ENCODE peak calls at places on chromosomes 6 and 20, in five cellular contexts. One of them, this sample, is unnamed.

GRCh38 chr6:170203212-170203611 is 87.7 kb downstream of the DLL1 start:
- DNase-seq in activated CD4-positive, alpha-beta T cell treated with anti-CD3 and anti-CD28 coated beads for 24 hours: no peak
- DNase-seq in stimulated activated CD8-positive, alpha-beta memory T cell treated with anti-CD3 and anti-CD28 coated beads, Interleukin-15, amount 100 ng/mL, for 1 hour: no peak
- DNase-seq in CD8-positive, alpha-beta memory T cell: no peak
- DNase-seq in T-cell: no peak
- DNase-seq in this sample: no peak

GRCh38 chr6:21748343-21749063 is 155.0 kb downstream of the SOX4 start:
- DNase-seq in T-cell: no peak
- DNase-seq in CD8-positive, alpha-beta memory T cell: no peak
- DNase-seq in stimulated activated CD8-positive, alpha-beta memory T cell treated with anti-CD3 and anti-CD28 coated beads, Interleukin-15, amount 100 ng/mL, for 1 hour: no peak
- DNase-seq in activated CD4-positive, alpha-beta T cell treated with anti-CD3 and anti-CD28 coated beads for 24 hours: no peak
- DNase-seq in this sample: no peak

GRCh38 chr6:136964368-136964767 is 42.3 kb downstream of the SLC35D3 start:
- DNase-seq in activated CD4-positive, alpha-beta T cell treated with anti-CD3 and anti-CD28 coated beads for 24 hours: no peak
- DNase-seq in stimulated activated CD8-positive, alpha-beta memory T cell treated with anti-CD3 and anti-CD28 coated beads, Interleukin-15, amount 100 ng/mL, for 1 hour: no peak
- DNase-seq in T-cell: no peak
- DNase-seq in CD8-positive, alpha-beta memory T cell: no peak
- DNase-seq in this sample: no peak

GRCh38 chr20:54208492-54209044 is 681 bp downstream of the PFDN4 start:
- DNase-seq in T-cell: no peak
- DNase-seq in CD8-positive, alpha-beta memory T cell: no peak
- DNase-seq in stimulated activated CD8-positive, alpha-beta memory T cell treated with anti-CD3 and anti-CD28 coated beads, Interleukin-15, amount 100 ng/mL, for 1 hour: no peak
- DNase-seq in activated CD4-positive, alpha-beta T cell treated with anti-CD3 and anti-CD28 coated beads for 24 hours: no peak
- DNase-seq in this sample: no peak

GRCh38 chr6:225121-225721 is 67.1 kb upstream of the DUSP22 start:
- DNase-seq in T-cell: peak; percentile 8
- DNase-seq in stimulated activated CD8-positive, alpha-beta memory T cell treated with anti-CD3 and anti-CD28 coated beads, Interleukin-15, amount 100 ng/mL, for 1 hour: no peak
- DNase-seq in CD8-positive, alpha-beta memory T cell: no peak
- DNase-seq in activated CD4-positive, alpha-beta T cell treated with anti-CD3 and anti-CD28 coated beads for 24 hours: peak; percentile 56
- DNase-seq in this sample: peak; percentile 21

GRCh38 chr20:23116301-23117089 is 30.4 kb upstream of the CD93 start:
- DNase-seq in CD8-positive, alpha-beta memory T cell: no peak
- DNase-seq in activated CD4-positive, alpha-beta T cell treated with anti-CD3 and anti-CD28 coated beads for 24 hours: no peak
- DNase-seq in T-cell: no peak
- DNase-seq in stimulated activated CD8-positive, alpha-beta memory T cell treated with anti-CD3 and anti-CD28 coated beads, Interleukin-15, amount 100 ng/mL, for 1 hour: no peak
- DNase-seq in this sample: no peak

GRCh38 chr6:142903806-142904205 is 41.2 kb downstream of the HIVEP2 start:
- DNase-seq in T-cell: no peak
- DNase-seq in stimulated activated CD8-positive, alpha-beta memory T cell treated with anti-CD3 and anti-CD28 coated beads, Interleukin-15, amount 100 ng/mL, for 1 hour: no peak
- DNase-seq in CD8-positive, alpha-beta memory T cell: peak; percentile 49
- DNase-seq in activated CD4-positive, alpha-beta T cell treated with anti-CD3 and anti-CD28 coated beads for 24 hours: no peak
- DNase-seq in this sample: no peak

GRCh38 chr6:435442-436307 is 44.1 kb downstream of the IRF4 start:
- DNase-seq in CD8-positive, alpha-beta memory T cell: no peak
- DNase-seq in T-cell: no peak
- DNase-seq in stimulated activated CD8-positive, alpha-beta memory T cell treated with anti-CD3 and anti-CD28 coated beads, Interleukin-15, amount 100 ng/mL, for 1 hour: no peak
- DNase-seq in activated CD4-positive, alpha-beta T cell treated with anti-CD3 and anti-CD28 coated beads for 24 hours: no peak
- DNase-seq in this sample: no peak

GRCh38 chr20:13220857-13221297 is at the start of gene ISM1:
- DNase-seq in stimulated activated CD8-positive, alpha-beta memory T cell treated with anti-CD3 and anti-CD28 coated beads, Interleukin-15, amount 100 ng/mL, for 1 hour: no peak
- DNase-seq in CD8-positive, alpha-beta memory T cell: peak; percentile 34
- DNase-seq in activated CD4-positive, alpha-beta T cell treated with anti-CD3 and anti-CD28 coated beads for 24 hours: peak; percentile 22
- DNase-seq in T-cell: peak; percentile 8
- DNase-seq in this sample: peak; percentile 16

GRCh38 chr6:147081210-147081609 is 123.0 kb upstream of the STXBP5 start:
- DNase-seq in stimulated activated CD8-positive, alpha-beta memory T cell treated with anti-CD3 and anti-CD28 coated beads, Interleukin-15, amount 100 ng/mL, for 1 hour: no peak
- DNase-seq in CD8-positive, alpha-beta memory T cell: no peak
- DNase-seq in activated CD4-positive, alpha-beta T cell treated with anti-CD3 and anti-CD28 coated beads for 24 hours: no peak
- DNase-seq in T-cell: no peak
- DNase-seq in this sample: no peak

GRCh38 chr6:128235556-128235955 is 284.8 kb downstream of the PTPRK start:
- DNase-seq in stimulated activated CD8-positive, alpha-beta memory T cell treated with anti-CD3 and anti-CD28 coated beads, Interleukin-15, amount 100 ng/mL, for 1 hour: no peak
- DNase-seq in T-cell: no peak
- DNase-seq in activated CD4-positive, alpha-beta T cell treated with anti-CD3 and anti-CD28 coated beads for 24 hours: no peak
- DNase-seq in CD8-positive, alpha-beta memory T cell: no peak
- DNase-seq in this sample: no peak

This sample was measured in effector CD4-positive, alpha-beta T cell.